ENCODE peak calls at places on chromosomes 5 and 9, in seven cellular contexts. One of them, this sample, is unnamed.
A peak's percentile ranks its signal among the peaks of the same experiment; 100 is the strongest.

GRCh38 chr5:110376281-110376916 is 350.1 kb downstream of the TMEM232 start:
- DNase-seq in GM06990: no peak
- DNase-seq in brain microvascular endothelial cell: peak; percentile 11
- DNase-seq in fibroblast of lung: peak; percentile 81
- DNase-seq in right cardiac atrium: no peak
- DNase-seq in endodermal cell: no peak
- DNase-seq in ovary: no peak
- DNase-seq in this sample: no peak

GRCh38 chr5:138467711-138468132 is 2.4 kb downstream of the EGR1 start:
- DNase-seq in fibroblast of lung: no peak
- DNase-seq in right cardiac atrium: no peak
- DNase-seq in brain microvascular endothelial cell: no peak
- DNase-seq in GM06990: no peak
- DNase-seq in ovary: no peak
- DNase-seq in endodermal cell: no peak
- DNase-seq in this sample: peak; percentile 14

GRCh38 chr5:14331377-14331776 is 188.2 kb downstream of the TRIO start:
- DNase-seq in ovary: no peak
- DNase-seq in endodermal cell: no peak
- DNase-seq in GM06990: no peak
- DNase-seq in fibroblast of lung: no peak
- DNase-seq in brain microvascular endothelial cell: no peak
- DNase-seq in right cardiac atrium: no peak
- DNase-seq in this sample: no peak

GRCh38 chr5:127001621-127002296 is 28.6 kb downstream of the MARCHF3 start:
- DNase-seq in ovary: no peak
- DNase-seq in endodermal cell: no peak
- DNase-seq in right cardiac atrium: no peak
- DNase-seq in brain microvascular endothelial cell: peak; percentile 93
- DNase-seq in fibroblast of lung: peak; percentile 98
- DNase-seq in GM06990: no peak
- DNase-seq in this sample: no peak

GRCh38 chr5:81334304-81335061 is 33.1 kb downstream of the ZCCHC9 start:
- DNase-seq in ovary: no peak
- DNase-seq in brain microvascular endothelial cell: no peak
- DNase-seq in right cardiac atrium: no peak
- DNase-seq in fibroblast of lung: no peak
- DNase-seq in GM06990: no peak
- DNase-seq in endodermal cell: no peak
- DNase-seq in this sample: no peak

GRCh38 chr5:61162010-61162831 is at the start of gene SMIM15:
- DNase-seq in GM06990: peak; percentile 92
- DNase-seq in fibroblast of lung: peak; percentile 89
- DNase-seq in right cardiac atrium: peak; percentile 95
- DNase-seq in ovary: peak; percentile 85
- DNase-seq in brain microvascular endothelial cell: peak; percentile 77
- DNase-seq in endodermal cell: peak; percentile 94
- DNase-seq in this sample: peak; percentile 91

GRCh38 chr5:133406208-133406607 is 206.1 kb downstream of the FSTL4 start:
- DNase-seq in brain microvascular endothelial cell: no peak
- DNase-seq in fibroblast of lung: no peak
- DNase-seq in endodermal cell: peak; percentile 32
- DNase-seq in right cardiac atrium: no peak
- DNase-seq in ovary: no peak
- DNase-seq in GM06990: no peak
- DNase-seq in this sample: no peak

GRCh38 chr5:157167219-157167621 is 1.2 kb upstream of the GARIN3 start:
- DNase-seq in endodermal cell: no peak
- DNase-seq in brain microvascular endothelial cell: peak; percentile 72
- DNase-seq in fibroblast of lung: peak; percentile 72
- DNase-seq in right cardiac atrium: no peak
- DNase-seq in ovary: no peak
- DNase-seq in GM06990: no peak
- DNase-seq in this sample: no peak

GRCh38 chr9:5587024-5587423 is 41.9 kb upstream of the RIC1 start:
- DNase-seq in endodermal cell: no peak
- DNase-seq in right cardiac atrium: no peak
- DNase-seq in ovary: no peak
- DNase-seq in GM06990: no peak
- DNase-seq in fibroblast of lung: peak; percentile 80
- DNase-seq in brain microvascular endothelial cell: peak; percentile 78
- DNase-seq in this sample: no peak

GRCh38 chr5:132813599-132814440 is 718 bp downstream of the SOWAHA start:
- DNase-seq in GM06990: peak; percentile 56
- DNase-seq in endodermal cell: peak; percentile 83
- DNase-seq in brain microvascular endothelial cell: no peak
- DNase-seq in ovary: peak; percentile 11
- DNase-seq in fibroblast of lung: peak; percentile 29
- DNase-seq in right cardiac atrium: peak; percentile 67
- DNase-seq in this sample: peak; percentile 56

GRCh38 chr5:154972476-154973080 is 31.7 kb downstream of the MRPL22 start:
- DNase-seq in endodermal cell: peak; percentile 80
- DNase-seq in GM06990: no peak
- DNase-seq in fibroblast of lung: peak; percentile 27
- DNase-seq in brain microvascular endothelial cell: peak; percentile 61
- DNase-seq in ovary: no peak
- DNase-seq in right cardiac atrium: no peak
- DNase-seq in this sample: peak; percentile 11

GRCh38 chr9:107484117-107484723 is 5.3 kb downstream of the KLF4 start:
- DNase-seq in fibroblast of lung: peak; percentile 64
- DNase-seq in brain microvascular endothelial cell: peak; percentile 71
- DNase-seq in ovary: no peak
- DNase-seq in endodermal cell: peak; percentile 57
- DNase-seq in GM06990: no peak
- DNase-seq in right cardiac atrium: no peak
- DNase-seq in this sample: no peak

GRCh38 chr9:94931725-94932124 is 205.2 kb downstream of the AOPEP start:
- DNase-seq in endodermal cell: no peak
- DNase-seq in ovary: no peak
- DNase-seq in GM06990: no peak
- DNase-seq in right cardiac atrium: no peak
- DNase-seq in brain microvascular endothelial cell: no peak
- DNase-seq in fibroblast of lung: peak; percentile 66
- DNase-seq in this sample: no peak

GRCh38 chr9:79220246-79220645 is 351.5 kb upstream of the TLE4 start:
- DNase-seq in endodermal cell: no peak
- DNase-seq in fibroblast of lung: no peak
- DNase-seq in brain microvascular endothelial cell: no peak
- DNase-seq in GM06990: no peak
- DNase-seq in right cardiac atrium: no peak
- DNase-seq in ovary: no peak
- DNase-seq in this sample: no peak

GRCh38 chr9:37408933-37409710 is 13.4 kb upstream of the GRHPR start:
- DNase-seq in right cardiac atrium: no peak
- DNase-seq in endodermal cell: no peak
- DNase-seq in ovary: no peak
- DNase-seq in brain microvascular endothelial cell: no peak
- DNase-seq in fibroblast of lung: no peak
- DNase-seq in GM06990: peak; percentile 95
- DNase-seq in this sample: no peak

GRCh38 chr9:111866976-111867375 is 29.6 kb upstream of the UGCG start:
- DNase-seq in fibroblast of lung: peak; percentile 86
- DNase-seq in ovary: no peak
- DNase-seq in GM06990: no peak
- DNase-seq in brain microvascular endothelial cell: peak; percentile 81
- DNase-seq in right cardiac atrium: no peak
- DNase-seq in endodermal cell: no peak
- DNase-seq in this sample: no peak

GRCh38 chr9:14560194-14560593 is 133.0 kb downstream of the ZDHHC21 start:
- DNase-seq in GM06990: no peak
- DNase-seq in fibroblast of lung: no peak
- DNase-seq in right cardiac atrium: no peak
- DNase-seq in ovary: no peak
- DNase-seq in brain microvascular endothelial cell: no peak
- DNase-seq in endodermal cell: no peak
- DNase-seq in this sample: no peak

GRCh38 chr9:114224247-114224610 is 68.9 kb downstream of the COL27A1 start:
- DNase-seq in right cardiac atrium: no peak
- DNase-seq in GM06990: no peak
- DNase-seq in endodermal cell: peak; percentile 84
- DNase-seq in ovary: no peak
- DNase-seq in fibroblast of lung: peak; percentile 76
- DNase-seq in brain microvascular endothelial cell: peak; percentile 59
- DNase-seq in this sample: peak; percentile 64

GRCh38 chr5:395156-395920 is 47.6 kb upstream of the EXOC3 start:
- DNase-seq in fibroblast of lung: peak; percentile 68
- DNase-seq in ovary: peak; percentile 26
- DNase-seq in GM06990: no peak
- DNase-seq in brain microvascular endothelial cell: peak; percentile 71
- DNase-seq in right cardiac atrium: no peak
- DNase-seq in endodermal cell: peak; percentile 51
- DNase-seq in this sample: peak; percentile 52

GRCh38 chr5:55175781-55176175 is 2.8 kb upstream of the CDC20B start:
- DNase-seq in GM06990: no peak
- DNase-seq in ovary: no peak
- DNase-seq in endodermal cell: no peak
- DNase-seq in fibroblast of lung: no peak
- DNase-seq in right cardiac atrium: no peak
- DNase-seq in brain microvascular endothelial cell: no peak
- DNase-seq in this sample: no peak

GRCh38 chr5:55176176-55176818 is 3.3 kb upstream of the CDC20B start:
- DNase-seq in right cardiac atrium: peak; percentile 64
- DNase-seq in endodermal cell: peak; percentile 93
- DNase-seq in brain microvascular endothelial cell: no peak
- DNase-seq in ovary: peak; percentile 10
- DNase-seq in fibroblast of lung: no peak
- DNase-seq in GM06990: no peak
- DNase-seq in this sample: peak; percentile 83

GRCh38 chr5:55177078-55177477 is 4.1 kb upstream of the CDC20B start:
- DNase-seq in GM06990: no peak
- DNase-seq in ovary: no peak
- DNase-seq in brain microvascular endothelial cell: no peak
- DNase-seq in endodermal cell: no peak
- DNase-seq in fibroblast of lung: no peak
- DNase-seq in right cardiac atrium: no peak
- DNase-seq in this sample: no peak

GRCh38 chr5:55180016-55180415 is 7.0 kb upstream of the CDC20B start:
- DNase-seq in brain microvascular endothelial cell: no peak
- DNase-seq in endodermal cell: no peak
- DNase-seq in GM06990: no peak
- DNase-seq in ovary: no peak
- DNase-seq in fibroblast of lung: no peak
- DNase-seq in right cardiac atrium: no peak
- DNase-seq in this sample: no peak
- H3K27me3 ChIP-seq in brain microvascular endothelial cell: peaks cover 62% of the 10 kb centered on the region
- H3K27me3 ChIP-seq in endodermal cell: peaks cover 89% of the 10 kb centered on the region
- H3K27me3 ChIP-seq in GM06990: peaks cover 2% of the 10 kb centered on the region
- H3K27me3 ChIP-seq in ovary: no peaks in the 10 kb centered on the region
- H3K27me3 ChIP-seq in fibroblast of lung: peaks cover 30% of the 10 kb centered on the region
- H3K27me3 ChIP-seq in right cardiac atrium: peaks cover 5% of the 10 kb centered on the region
- H3K27me3 ChIP-seq in this sample: no peaks in the 10 kb centered on the region

GRCh38 chr9:101673642-101674041 is 64.8 kb downstream of the GRIN3A start:
- DNase-seq in ovary: no peak
- DNase-seq in right cardiac atrium: no peak
- DNase-seq in endodermal cell: no peak
- DNase-seq in GM06990: no peak
- DNase-seq in brain microvascular endothelial cell: no peak
- DNase-seq in fibroblast of lung: no peak
- DNase-seq in this sample: no peak

GRCh38 chr9:101677864-101678263 is 60.6 kb downstream of the GRIN3A start:
- DNase-seq in right cardiac atrium: no peak
- DNase-seq in brain microvascular endothelial cell: no peak
- DNase-seq in fibroblast of lung: no peak
- DNase-seq in endodermal cell: no peak
- DNase-seq in GM06990: no peak
- DNase-seq in ovary: no peak
- DNase-seq in this sample: no peak

GRCh38 chr9:101671567-101671966 is 66.9 kb downstream of the GRIN3A start:
- DNase-seq in fibroblast of lung: no peak
- DNase-seq in endodermal cell: no peak
- DNase-seq in right cardiac atrium: no peak
- DNase-seq in brain microvascular endothelial cell: no peak
- DNase-seq in ovary: no peak
- DNase-seq in GM06990: no peak
- DNase-seq in this sample: no peak

GRCh38 chr9:101674165-101674564 is 64.3 kb downstream of the GRIN3A start:
- DNase-seq in right cardiac atrium: no peak
- DNase-seq in brain microvascular endothelial cell: no peak
- DNase-seq in fibroblast of lung: no peak
- DNase-seq in endodermal cell: no peak
- DNase-seq in ovary: no peak
- DNase-seq in GM06990: no peak
- DNase-seq in this sample: no peak

DNA sequence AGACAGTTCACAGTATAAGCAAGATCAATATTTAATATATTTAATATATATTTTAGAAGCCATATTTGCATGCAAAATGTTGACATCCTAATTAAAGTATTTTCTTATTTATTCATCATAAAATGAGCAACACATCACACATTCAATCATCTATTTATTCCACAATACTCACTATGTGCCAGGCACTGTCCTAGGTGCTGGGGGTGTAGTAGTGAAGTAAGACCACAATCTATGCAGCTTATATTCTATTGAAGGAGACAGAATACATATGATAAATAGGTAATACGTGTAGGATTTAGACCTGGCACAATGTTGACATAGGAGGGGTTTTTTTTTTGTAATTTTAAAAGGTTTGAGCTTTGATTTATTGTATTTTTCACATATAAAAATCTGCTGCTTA is 63.1 kb downstream of the GRIN3A start:
- DNase-seq in ovary: no peak
- DNase-seq in endodermal cell: no peak
- DNase-seq in fibroblast of lung: no peak
- DNase-seq in right cardiac atrium: no peak
- DNase-seq in brain microvascular endothelial cell: no peak
- DNase-seq in GM06990: no peak
- DNase-seq in this sample: no peak
- H3K4me3 ChIP-seq in ovary: no peak overlapping the region
- H3K4me3 ChIP-seq in endodermal cell: no peak overlapping the region
- H3K4me3 ChIP-seq in fibroblast of lung: no peak overlapping the region
- H3K4me3 ChIP-seq in right cardiac atrium: no peak overlapping the region
- H3K4me3 ChIP-seq in brain microvascular endothelial cell: no peak overlapping the region
- H3K4me3 ChIP-seq in GM06990: no peak overlapping the region
- H3K4me3 ChIP-seq in this sample: no peak overlapping the region

GRCh38 chr9:110444911-110445310 is 107.2 kb upstream of the TXNDC8 start:
- DNase-seq in ovary: no peak
- DNase-seq in GM06990: no peak
- DNase-seq in brain microvascular endothelial cell: peak; percentile 43
- DNase-seq in endodermal cell: no peak
- DNase-seq in right cardiac atrium: no peak
- DNase-seq in fibroblast of lung: peak; percentile 94
- DNase-seq in this sample: peak; percentile 12
- H3K27me3 ChIP-seq in ovary: no peaks in the 10 kb centered on the region
- H3K27me3 ChIP-seq in GM06990: no peaks in the 10 kb centered on the region
- H3K27me3 ChIP-seq in brain microvascular endothelial cell: no peaks in the 10 kb centered on the region
- H3K27me3 ChIP-seq in endodermal cell: peaks cover 39% of the 10 kb centered on the region
- H3K27me3 ChIP-seq in right cardiac atrium: no peaks in the 10 kb centered on the region
- H3K27me3 ChIP-seq in fibroblast of lung: no peaks in the 10 kb centered on the region
- H3K27me3 ChIP-seq in this sample: no peaks in the 10 kb centered on the region

GRCh38 chr5:78601622-78602314 is 46.8 kb downstream of the LHFPL2 start:
- DNase-seq in fibroblast of lung: peak; percentile 74
- DNase-seq in endodermal cell: no peak
- DNase-seq in ovary: no peak
- DNase-seq in brain microvascular endothelial cell: no peak
- DNase-seq in GM06990: no peak
- DNase-seq in right cardiac atrium: no peak
- DNase-seq in this sample: no peak
- H3K4me3 ChIP-seq in fibroblast of lung: no peak overlapping the region
- H3K4me3 ChIP-seq in endodermal cell: no peak overlapping the region
- H3K4me3 ChIP-seq in ovary: no peak overlapping the region
- H3K4me3 ChIP-seq in brain microvascular endothelial cell: no peak overlapping the region
- H3K4me3 ChIP-seq in GM06990: no peak overlapping the region
- H3K4me3 ChIP-seq in right cardiac atrium: no peak overlapping the region
- H3K4me3 ChIP-seq in this sample: no peak overlapping the region

GRCh38 chr9:131275332-131276106 is 791 bp downstream of the FAM78A start:
- DNase-seq in ovary: no peak
- DNase-seq in GM06990: peak; percentile 66
- DNase-seq in fibroblast of lung: no peak
- DNase-seq in endodermal cell: peak; percentile 83
- DNase-seq in right cardiac atrium: peak; percentile 83
- DNase-seq in brain microvascular endothelial cell: no peak
- DNase-seq in this sample: no peak
- H3K27me3 ChIP-seq in ovary: no peaks in the 10 kb centered on the region
- H3K27me3 ChIP-seq in GM06990: no peaks in the 10 kb centered on the region
- H3K27me3 ChIP-seq in fibroblast of lung: peaks cover 19% of the 10 kb centered on the region
- H3K27me3 ChIP-seq in endodermal cell: peaks cover 16% of the 10 kb centered on the region
- H3K27me3 ChIP-seq in right cardiac atrium: no peaks in the 10 kb centered on the region
- H3K27me3 ChIP-seq in brain microvascular endothelial cell: peaks cover 21% of the 10 kb centered on the region
- H3K27me3 ChIP-seq in this sample: no peaks in the 10 kb centered on the region

This sample was measured in MG63.